ENCODE peak calls at places on chromosomes 13 and 19, in six cellular contexts. U is activated CD8-positive, alpha-beta memory T cell treated with anti-CD3 and anti-CD28 coated beads for 24 hours; I is NCI-H1092; N is T-helper 1 cell; B is nucleus accumbens; L is esophagus squamous epithelium. G is an unnamed sample.

GRCh38 chr19:46728693-46729339 is 11.9 kb upstream of the PRKD2 start:
- DNase-seq in U (peak), I (no peak), N (peak), B (peak), L (no peak), G (peak)

GRCh38 chr19:13190781-13191540 is 40.8 kb downstream of the IER2 start:
- DNase-seq in U (no peak), I (no peak), N (no peak), B (no peak), L (no peak), G (no peak)

GRCh38 chr13:51113186-51113881 is 2.3 kb upstream of the C13orf42 start:
- DNase-seq in U (no peak), I (no peak), N (no peak), B (no peak), L (no peak), G (no peak)

GRCh38 chr19:15550847-15551182 is 42.5 kb downstream of the CYP4F22 start:
- DNase-seq in U (no peak), I (no peak), N (no peak), B (no peak), L (no peak), G (no peak)

GRCh38 chr13:66556306-66556705 is 673.8 kb downstream of the PCDH9 start:
- DNase-seq in U (no peak), I (no peak), N (no peak), B (no peak), L (no peak), G (peak)

GRCh38 chr13:41513600-41513999 is 56.2 kb downstream of the RGCC start:
- DNase-seq in U (no peak), I (no peak), N (no peak), B (no peak), L (no peak), G (no peak)

GRCh38 chr13:85332595-85332994 is 466.6 kb downstream of the SLITRK6 start:
- DNase-seq in U (no peak), I (no peak), N (no peak), B (no peak), L (no peak), G (no peak)

GRCh38 chr19:55539082-55539715 is 2.3 kb upstream of the SBK2 start:
- DNase-seq in U (no peak), I (no peak), N (no peak), B (no peak), L (no peak), G (no peak)

GRCh38 chr19:2149980-2150793 is 1.2 kb downstream of the AP3D1 start:
- DNase-seq in U (no peak), I (no peak), N (no peak), B (no peak), L (no peak), G (peak)

GRCh38 chr19:46975918-46976782 is 43.5 kb upstream of the NPAS1 start:
- DNase-seq in U (no peak), I (no peak), N (no peak), B (no peak), L (no peak), G (peak)

GRCh38 chr13:40221460-40222201 is 444.8 kb downstream of the FOXO1 start:
- DNase-seq in U (no peak), I (no peak), N (peak), B (no peak), L (no peak), G (peak)

GRCh38 chr19:49491030-49491803 is 3.8 kb downstream of the RPL13A start:
- DNase-seq in U (peak), I (no peak), N (no peak), B (no peak), L (no peak), G (no peak)

GRCh38 chr19:42216653-42217521 is 590 bp downstream of the DEDD2 start:
- DNase-seq in U (no peak), I (peak), N (peak), B (peak), L (no peak), G (peak)

GRCh38 chr19:18401580-18402112 is 4.2 kb upstream of the LRRC25 start:
- DNase-seq in U (no peak), I (no peak), N (no peak), B (no peak), L (no peak), G (peak)

GRCh38 chr13:74061939-74062595 is 72.1 kb downstream of the KLF12 start:
- DNase-seq in U (no peak), I (no peak), N (peak), B (no peak), L (no peak), G (peak)

GRCh38 chr13:77981191-77981925 is 62.7 kb upstream of the EDNRB start:
- DNase-seq in U (no peak), I (no peak), N (no peak), B (no peak), L (no peak), G (peak)

GRCh38 chr13:25111557-25111956 is 15.6 kb downstream of the PABPC3 start:
- DNase-seq in U (no peak), I (no peak), N (no peak), B (no peak), L (no peak), G (peak)

GRCh38 chr13:111859361-111860105 is 207.4 kb upstream of the SOX1 start:
- DNase-seq in U (peak), I (peak), N (no peak), B (no peak), L (no peak), G (no peak)

GRCh38 chr19:30780456-30780855 is 408.3 kb downstream of the ZNF536 start:
- DNase-seq in U (no peak), I (no peak), N (no peak), B (no peak), L (no peak), G (no peak)

GRCh38 chr19:51777570-51778460 is 16.8 kb downstream of the FPR2 start:
- DNase-seq in U (peak), I (peak), N (peak), B (no peak), L (no peak), G (peak)

GRCh38 chr19:35383536-35383935 is 12.7 kb downstream of the GPR42 start:
- DNase-seq in U (no peak), I (no peak), N (no peak), B (no peak), L (no peak), G (no peak)

GRCh38 chr13:99974296-99974938 is 2.9 kb upstream of the ZIC5 start:
- DNase-seq in U (no peak), I (no peak), N (no peak), B (no peak), L (no peak), G (no peak)

GRCh38 chr13:50914301-50914700 is 4.7 kb downstream of the RNASEH2B start:
- DNase-seq in U (no peak), I (no peak), N (no peak), B (no peak), L (no peak), G (no peak)

GRCh38 chr13:77429320-77430142 is 102.6 kb upstream of the MYCBP2 start:
- DNase-seq in U (no peak), I (no peak), N (peak), B (no peak), L (no peak), G (peak)

GRCh38 chr13:32309812-32310706 is 5.1 kb downstream of the ZAR1L start:
- DNase-seq in U (no peak), I (peak), N (peak), B (no peak), L (no peak), G (peak)

GRCh38 chr19:38583219-38583984 is 34.4 kb downstream of the MAP4K1 start:
- DNase-seq in U (no peak), I (no peak), N (no peak), B (no peak), L (no peak), G (no peak)

GRCh38 chr19:43504426-43505185 is at the start of gene PHLDB3:
- DNase-seq in U (no peak), I (no peak), N (peak), B (no peak), L (no peak), G (no peak)

GRCh38 chr13:93473441-93474270 is 247.0 kb downstream of the GPC6 start:
- DNase-seq in U (no peak), I (no peak), N (no peak), B (no peak), L (no peak), G (no peak)

GRCh38 chr13:76019421-76020044 is 383.4 kb downstream of the LMO7 start:
- DNase-seq in U (no peak), I (no peak), N (no peak), B (peak), L (no peak), G (no peak)

GRCh38 chr13:37138169-37138568 is 32.7 kb upstream of the CSNK1A1L start:
- DNase-seq in U (no peak), I (no peak), N (no peak), B (no peak), L (no peak), G (peak)

GRCh38 chr19:7904074-7905020 is 670 bp downstream of the MAP2K7 start:
- DNase-seq in U (no peak), I (no peak), N (peak), B (no peak), L (no peak), G (no peak)

GRCh38 chr13:47933688-47934011 is 67.4 kb downstream of the SUCLA2 start:
- DNase-seq in U (no peak), I (no peak), N (no peak), B (no peak), L (no peak), G (peak)